ENCODE peak calls at places on chromosomes 7 and 10, in ten cellular contexts. P is NCI-H1092; C is stimulated activated CD8-positive, alpha-beta memory T cell treated with anti-CD3 and anti-CD28 coated beads, Interleukin-15, amount 100 ng/mL, for 24 hours; Y is GM12891; R is putamen; X is body of pancreas; F is ovary; G is CD8-positive, alpha-beta memory T cell; K is RWPE1; I is NCI-H460. M is an unnamed sample.

GRCh38 chr7:116455009-116455408 is 44.5 kb upstream of the CAV2 start:
- DNase-seq in I (no peak), G (no peak), C (no peak), R (no peak), F (no peak), P (no peak), Y (no peak), K (no peak), X (no peak), M (no peak)

GRCh38 chr10:93656155-93656554 is 43.8 kb downstream of the PDE6C start:
- DNase-seq in I (no peak), K (no peak), C (no peak), G (no peak), P (no peak), Y (no peak), X (no peak), R (no peak), F (no peak), M (no peak)

GRCh38 chr10:18582803-18583202 is 68.6 kb downstream of the NSUN6 start:
- DNase-seq in F (no peak), R (no peak), I (no peak), C (no peak), G (no peak), P (no peak), Y (no peak), X (no peak), K (no peak), M (no peak)

GRCh38 chr10:58087896-58088295 is 179.8 kb downstream of the IPMK start:
- DNase-seq in G (no peak), Y (no peak), X (no peak), P (no peak), C (no peak), R (no peak), F (no peak), K (peak; percentile 54), I (no peak), M (no peak)

GRCh38 chr7:51620690-51621089 is 304.1 kb upstream of the COBL start:
- DNase-seq in P (no peak), K (no peak), C (no peak), Y (no peak), X (no peak), G (no peak), I (no peak), F (no peak), R (no peak), M (no peak)

GRCh38 chr10:43199684-43200537 is 61.7 kb downstream of the CSGALNACT2 start:
- DNase-seq in I (no peak), C (no peak), X (no peak), G (no peak), Y (peak; percentile 5), P (no peak), K (no peak), R (no peak), F (no peak), M (no peak)

GRCh38 chr10:12638103-12638502 is 288.8 kb downstream of the CAMK1D start:
- DNase-seq in F (no peak), I (no peak), P (peak; percentile 73), Y (peak; percentile 36), C (no peak), X (peak; percentile 58), G (no peak), R (no peak), K (no peak), M (no peak)

GRCh38 chr7:87926581-87927461 is 7.2 kb upstream of the ADAM22 start:
- DNase-seq in X (no peak), Y (no peak), K (no peak), G (no peak), C (no peak), R (no peak), F (no peak), P (no peak), I (no peak), M (no peak)

GRCh38 chr7:53628775-53629174 is 593.3 kb downstream of the POM121L12 start:
- DNase-seq in X (no peak), P (no peak), K (no peak), R (no peak), Y (no peak), F (no peak), G (no peak), I (no peak), C (no peak), M (no peak)

GRCh38 chr7:150740053-150740452 is 2.8 kb downstream of the GIMAP5 start:
- DNase-seq in P (no peak), X (no peak), G (no peak), I (no peak), C (no peak), F (no peak), R (no peak), K (no peak), Y (no peak), M (no peak)

GRCh38 chr10:78471723-78472541 is 438.3 kb downstream of the RPS24 start:
- DNase-seq in C (no peak), K (no peak), I (no peak), F (peak; percentile 67), X (no peak), P (no peak), G (no peak), R (no peak), Y (no peak), M (no peak)

GRCh38 chr10:75034131-75034512 is 77.3 kb upstream of the SAMD8 start:
- DNase-seq in Y (no peak), X (no peak), I (no peak), P (no peak), K (peak; percentile 38), F (peak; percentile 4), R (peak; percentile 34), C (no peak), G (no peak), M (no peak)

GRCh38 chr7:12694817-12695216 is 7.4 kb downstream of the ARL4A start:
- DNase-seq in K (no peak), P (no peak), X (no peak), I (no peak), G (no peak), R (no peak), C (no peak), F (no peak), Y (no peak), M (no peak)

GRCh38 chr7:41189866-41190265 is 513.0 kb downstream of the INHBA start:
- DNase-seq in Y (no peak), F (no peak), R (no peak), P (no peak), K (peak; percentile 77), C (no peak), G (no peak), X (no peak), I (peak; percentile 87), M (no peak)

GRCh38 chr7:151008143-151008510 is 16.2 kb downstream of the ATG9B start:
- DNase-seq in F (no peak), Y (no peak), C (no peak), K (no peak), X (no peak), I (no peak), G (peak; percentile 21), P (no peak), R (no peak), M (no peak)

GRCh38 chr7:25615005-25615404 is 386.7 kb upstream of the NPVF start:
- DNase-seq in F (no peak), R (no peak), X (no peak), C (no peak), K (no peak), I (no peak), G (no peak), P (no peak), Y (no peak), M (no peak)

GRCh38 chr10:117546630-117547300 is 4.2 kb downstream of the EMX2 start:
- DNase-seq in R (no peak), X (no peak), G (no peak), I (no peak), F (no peak), Y (no peak), P (no peak), C (no peak), K (no peak), M (peak; percentile 81)

GRCh38 chr10:15585303-15585715 is 134.4 kb downstream of the ITGA8 start:
- DNase-seq in R (peak; percentile 14), K (peak; percentile 13), Y (peak; percentile 27), F (peak; percentile 40), I (peak; percentile 45), P (no peak), C (peak; percentile 8), G (no peak), X (peak; percentile 59), M (peak; percentile 29)

GRCh38 chr7:13262929-13263530 is 575.6 kb downstream of the ARL4A start:
- DNase-seq in R (peak; percentile 19), K (peak; percentile 24), I (peak; percentile 52), Y (no peak), G (no peak), X (no peak), P (peak; percentile 49), F (no peak), C (no peak), M (no peak)

GRCh38 chr7:36037121-36037662 is 115.9 kb upstream of the EEPD1 start:
- DNase-seq in I (no peak), F (no peak), Y (no peak), R (peak; percentile 77), K (peak; percentile 79), G (no peak), P (no peak), C (no peak), X (peak; percentile 74), M (peak; percentile 22)

GRCh38 chr10:101682172-101682825 is 12.7 kb downstream of the FBXW4 start:
- DNase-seq in X (no peak), R (no peak), Y (no peak), F (no peak), G (no peak), K (no peak), C (no peak), P (no peak), I (no peak), M (no peak)

GRCh38 chr7:130345725-130346124 is 1.1 kb downstream of the CPA5 start:
- DNase-seq in P (no peak), F (no peak), R (no peak), I (no peak), Y (no peak), C (no peak), G (no peak), K (no peak), X (no peak), M (peak; percentile 24)

GRCh38 chr7:23357190-23358093 is 58.3 kb downstream of the MALSU1 start:
- DNase-seq in G (no peak), R (no peak), I (peak; percentile 43), C (no peak), K (peak; percentile 81), P (no peak), F (no peak), Y (no peak), X (no peak), M (peak; percentile 20)

GRCh38 chr10:2839081-2839725 is 228.1 kb upstream of the PFKP start:
- DNase-seq in G (no peak), I (peak; percentile 32), Y (no peak), X (peak; percentile 62), R (no peak), P (no peak), F (no peak), K (peak; percentile 28), C (no peak), M (no peak)

GRCh38 chr7:50142421-50143113 is 49.5 kb upstream of the ZPBP start:
- DNase-seq in G (peak; percentile 15), I (no peak), X (no peak), R (peak; percentile 17), P (peak; percentile 5), Y (no peak), C (no peak), K (no peak), F (no peak), M (no peak)

GRCh38 chr10:75122505-75122904 is 11.0 kb downstream of the SAMD8 start:
- DNase-seq in X (no peak), P (no peak), K (no peak), C (no peak), I (no peak), G (no peak), Y (no peak), F (no peak), R (no peak), M (no peak)

GRCh38 chr7:1588978-1589377 is 19.1 kb upstream of the PSMG3 start:
- DNase-seq in R (no peak), X (no peak), I (no peak), F (no peak), G (no peak), K (no peak), P (no peak), C (no peak), Y (no peak), M (no peak)

GRCh38 chr7:4227105-4228010 is 454.7 kb upstream of the FOXK1 start:
- DNase-seq in C (no peak), I (no peak), Y (no peak), R (no peak), P (peak; percentile 27), G (no peak), K (no peak), X (no peak), F (no peak), M (peak; percentile 80)

M was measured in retina.